ENCODE peak calls at places on chromosomes 16 and 17, in seven cellular contexts. B is activated gamma-delta T cell, N is foreskin fibroblast, V is keratinocyte, Q is fibroblast of lung, K is hepatic stellate cell, Z is naive B cell. H is an unnamed sample.

GRCh38 chr16:57958544-57958943 is 12.4 kb downstream of the CNGB1 start:
- DNase-seq in B (no peak), N (no peak), V (no peak), Q (no peak), K (no peak), Z (no peak), H (no peak)

GRCh38 chr16:55073830-55074229 is 143.2 kb downstream of the IRX5 start:
- DNase-seq in B (no peak), N (no peak), V (no peak), Q (no peak), K (no peak), Z (no peak), H (no peak)

GRCh38 chr17:61291457-61292311 is 108.0 kb upstream of the TBX2 start:
- DNase-seq in B (no peak), N (peak; percentile 76), V (no peak), Q (peak; percentile 82), K (no peak), Z (no peak), H (no peak)

GRCh38 chr17:17024778-17025300 is 17.4 kb upstream of the MPRIP start:
- DNase-seq in B (no peak), N (no peak), V (no peak), Q (no peak), K (peak; percentile 43), Z (no peak), H (no peak)

GRCh38 chr17:6387442-6387841 is 47.5 kb downstream of the AIPL1 start:
- DNase-seq in B (no peak), N (no peak), V (no peak), Q (no peak), K (no peak), Z (no peak), H (no peak)

GRCh38 chr17:79031996-79032875 is 8.3 kb downstream of the C1QTNF1 start:
- DNase-seq in B (no peak), N (peak; percentile 64), V (no peak), Q (no peak), K (no peak), Z (no peak), H (no peak)

GRCh38 chr17:50469671-50470305 is 1.1 kb upstream of the CHAD start:
- DNase-seq in B (no peak), N (no peak), V (no peak), Q (no peak), K (no peak), Z (no peak), H (no peak)

GRCh38 chr16:66471264-66471663 is 44.2 kb downstream of the BEAN1 start:
- DNase-seq in B (no peak), N (no peak), V (no peak), Q (no peak), K (no peak), Z (no peak), H (no peak)

GRCh38 chr17:76371656-76372628 is 12.5 kb upstream of the SPHK1 start:
- DNase-seq in B (no peak), N (peak; percentile 90), V (peak; percentile 87), Q (peak; percentile 98), K (peak; percentile 74), Z (no peak), H (no peak)

GRCh38 chr16:266258-267164 is 9.2 kb downstream of the RGS11 start:
- DNase-seq in B (no peak), N (no peak), V (no peak), Q (no peak), K (no peak), Z (no peak), H (no peak)

GRCh38 chr17:64020068-64020766 is at the start of gene ICAM2:
- DNase-seq in B (peak; percentile 25), N (no peak), V (no peak), Q (no peak), K (no peak), Z (peak; percentile 94), H (peak; percentile 81)

GRCh38 chr16:51881731-51882130 is 665.2 kb downstream of the TOX3 start:
- DNase-seq in B (no peak), N (peak; percentile 41), V (no peak), Q (peak; percentile 75), K (peak; percentile 29), Z (no peak), H (no peak)

GRCh38 chr16:59887856-59888255 is 1153.7 kb upstream of the GOT2 start:
- DNase-seq in B (no peak), N (peak; percentile 42), V (no peak), Q (no peak), K (no peak), Z (no peak), H (no peak)

GRCh38 chr17:60639019-60639330 is 38.7 kb upstream of the BCAS3 start:
- DNase-seq in B (no peak), N (no peak), V (no peak), Q (no peak), K (no peak), Z (no peak), H (no peak)

GRCh38 chr16:75282811-75283281 is 31.4 kb upstream of the BCAR1 start:
- DNase-seq in B (no peak), N (peak; percentile 66), V (no peak), Q (no peak), K (no peak), Z (no peak), H (no peak)

GRCh38 chr17:42843358-42843934 is 934 bp upstream of the AOC2 start:
- DNase-seq in B (no peak), N (peak; percentile 84), V (no peak), Q (peak; percentile 81), K (peak; percentile 87), Z (peak; percentile 27), H (no peak)

GRCh38 chr17:68347380-68347779 is 56.1 kb downstream of the ARSG start:
- DNase-seq in B (no peak), N (no peak), V (no peak), Q (no peak), K (no peak), Z (no peak), H (no peak)

GRCh38 chr16:88710556-88710955 is 4.3 kb downstream of the CTU2 start:
- DNase-seq in B (no peak), N (no peak), V (no peak), Q (no peak), K (no peak), Z (no peak), H (peak; percentile 70)

GRCh38 chr16:987846-988245 is 6.3 kb downstream of the SOX8 start:
- DNase-seq in B (no peak), N (no peak), V (no peak), Q (no peak), K (no peak), Z (no peak), H (peak; percentile 73)

GRCh38 chr16:88428616-88429386 is 24.3 kb upstream of the ZFPM1 start:
- DNase-seq in B (no peak), N (no peak), V (no peak), Q (no peak), K (no peak), Z (no peak), H (peak; percentile 73)

GRCh38 chr17:81164464-81165245 is 652 bp upstream of the PVALEF start:
- DNase-seq in B (no peak), N (no peak), V (no peak), Q (no peak), K (no peak), Z (no peak), H (no peak)

GRCh38 chr17:43125967-43126910 is 1.1 kb upstream of the BRCA1 start:
- DNase-seq in B (no peak), N (peak; percentile 22), V (no peak), Q (peak; percentile 6), K (no peak), Z (no peak), H (peak; percentile 79)

GRCh38 chr16:31410082-31410481 is 16.9 kb downstream of the ITGAD start:
- DNase-seq in B (no peak), N (no peak), V (no peak), Q (no peak), K (no peak), Z (no peak), H (no peak)

GRCh38 chr17:45700171-45701090 is 83.7 kb upstream of the CRHR1 start:
- DNase-seq in B (no peak), N (no peak), V (no peak), Q (no peak), K (no peak), Z (no peak), H (no peak)

GRCh38 chr17:72602517-72603345 is 481.9 kb downstream of the SOX9 start:
- DNase-seq in B (no peak), N (peak; percentile 70), V (no peak), Q (peak; percentile 46), K (no peak), Z (no peak), H (no peak)

GRCh38 chr16:78799429-78799828 is 700.0 kb downstream of the WWOX start:
- DNase-seq in B (no peak), N (no peak), V (no peak), Q (no peak), K (no peak), Z (no peak), H (no peak)

GRCh38 chr16:66486773-66487579 is 59.9 kb downstream of the BEAN1 start:
- DNase-seq in B (no peak), N (peak; percentile 80), V (no peak), Q (peak; percentile 95), K (peak; percentile 75), Z (no peak), H (no peak)

GRCh38 chr16:81778861-81779539 is at the start of gene PLCG2:
- DNase-seq in B (peak; percentile 63), N (peak; percentile 77), V (peak; percentile 38), Q (peak; percentile 3), K (no peak), Z (peak; percentile 87), H (peak; percentile 98)

GRCh38 chr16:89256651-89257254 is 39.2 kb downstream of the ZNF778 start:
- DNase-seq in B (peak; percentile 66), N (peak; percentile 90), V (no peak), Q (peak; percentile 52), K (peak; percentile 88), Z (peak; percentile 48), H (peak; percentile 55)

GRCh38 chr17:73957564-73957963 is 245.9 kb upstream of the RPL38 start:
- DNase-seq in B (no peak), N (no peak), V (no peak), Q (no peak), K (no peak), Z (no peak), H (no peak)

GRCh38 chr16:68539704-68540370 is 746 bp downstream of the ZFP90 start:
- DNase-seq in B (no peak), N (peak; percentile 40), V (no peak), Q (peak; percentile 22), K (peak; percentile 34), Z (no peak), H (no peak)

GRCh38 chr17:7650509-7651096 is at the start of gene ATP1B2:
- DNase-seq in B (peak; percentile 51), N (peak; percentile 54), V (no peak), Q (peak; percentile 14), K (peak; percentile 46), Z (peak; percentile 68), H (peak; percentile 81)